ENCODE peak calls at places on chromosomes 3 and 15, in five cellular contexts. One of them, this sample, is unnamed.

GRCh38 chr15:90101130-90101968 is 919 bp downstream of the IDH2 start:
- DNase-seq in GM13977: peak; percentile 52
- DNase-seq in Panc1: no peak
- DNase-seq in bronchial epithelial cell: no peak
- DNase-seq in PC-9: no peak
- DNase-seq in this sample: peak; percentile 57

GRCh38 chr15:101652783-101653430 is 726 bp upstream of the TM2D3 start:
- DNase-seq in GM13977: peak; percentile 35
- DNase-seq in Panc1: no peak
- DNase-seq in bronchial epithelial cell: no peak
- DNase-seq in PC-9: no peak
- DNase-seq in this sample: no peak

GRCh38 chr15:90465930-90466567 is 63.7 kb upstream of the CRTC3 start:
- DNase-seq in GM13977: no peak
- DNase-seq in Panc1: no peak
- DNase-seq in bronchial epithelial cell: no peak
- DNase-seq in PC-9: no peak
- DNase-seq in this sample: no peak

GRCh38 chr3:188646592-188646991 is 492.6 kb downstream of the LPP start:
- DNase-seq in GM13977: no peak
- DNase-seq in Panc1: no peak
- DNase-seq in bronchial epithelial cell: no peak
- DNase-seq in PC-9: no peak
- DNase-seq in this sample: no peak

GRCh38 chr15:69653846-69654245 is 201.2 kb downstream of the RPLP1 start:
- DNase-seq in GM13977: no peak
- DNase-seq in Panc1: no peak
- DNase-seq in bronchial epithelial cell: no peak
- DNase-seq in PC-9: no peak
- DNase-seq in this sample: no peak

GRCh38 chr15:55224892-55225291 is 28.2 kb upstream of the RSL24D1 start:
- DNase-seq in GM13977: no peak
- DNase-seq in Panc1: no peak
- DNase-seq in bronchial epithelial cell: no peak
- DNase-seq in PC-9: no peak
- DNase-seq in this sample: no peak

GRCh38 chr3:197353867-197354180 is 55.4 kb upstream of the DLG1 start:
- DNase-seq in GM13977: no peak
- DNase-seq in Panc1: no peak
- DNase-seq in bronchial epithelial cell: no peak
- DNase-seq in PC-9: no peak
- DNase-seq in this sample: no peak

GRCh38 chr3:152175576-152175883 is 93.2 kb upstream of the MBNL1 start:
- DNase-seq in GM13977: no peak
- DNase-seq in Panc1: no peak
- DNase-seq in bronchial epithelial cell: peak; percentile 94
- DNase-seq in PC-9: peak; percentile 13
- DNase-seq in this sample: no peak

GRCh38 chr3:161893972-161894371 is 397.4 kb downstream of the OTOL1 start:
- DNase-seq in GM13977: no peak
- DNase-seq in Panc1: no peak
- DNase-seq in bronchial epithelial cell: peak; percentile 25
- DNase-seq in PC-9: no peak
- DNase-seq in this sample: no peak

GRCh38 chr3:20039765-20040475 is at the start of gene KAT2B:
- DNase-seq in GM13977: peak; percentile 84
- DNase-seq in Panc1: no peak
- DNase-seq in bronchial epithelial cell: peak; percentile 42
- DNase-seq in PC-9: peak; percentile 67
- DNase-seq in this sample: peak; percentile 83

GRCh38 chr3:43968465-43968864 is 273.2 kb upstream of the TOPAZ1 start:
- DNase-seq in GM13977: no peak
- DNase-seq in Panc1: no peak
- DNase-seq in bronchial epithelial cell: no peak
- DNase-seq in PC-9: no peak
- DNase-seq in this sample: no peak

GRCh38 chr3:118485693-118486092 is 549.0 kb downstream of the IGSF11 start:
- DNase-seq in GM13977: no peak
- DNase-seq in Panc1: no peak
- DNase-seq in bronchial epithelial cell: no peak
- DNase-seq in PC-9: no peak
- DNase-seq in this sample: no peak

GRCh38 chr3:146345900-146346299 is 95.0 kb upstream of the PLSCR4 start:
- DNase-seq in GM13977: no peak
- DNase-seq in Panc1: no peak
- DNase-seq in bronchial epithelial cell: no peak
- DNase-seq in PC-9: no peak
- DNase-seq in this sample: no peak

GRCh38 chr15:70438776-70439175 is 324.6 kb downstream of the UACA start:
- DNase-seq in GM13977: no peak
- DNase-seq in Panc1: no peak
- DNase-seq in bronchial epithelial cell: no peak
- DNase-seq in PC-9: no peak
- DNase-seq in this sample: no peak

GRCh38 chr3:105173972-105174371 is 192.7 kb upstream of the ALCAM start:
- DNase-seq in GM13977: no peak
- DNase-seq in Panc1: no peak
- DNase-seq in bronchial epithelial cell: no peak
- DNase-seq in PC-9: no peak
- DNase-seq in this sample: no peak

GRCh38 chr3:157139938-157140534 is 19.9 kb downstream of the CCNL1 start:
- DNase-seq in GM13977: no peak
- DNase-seq in Panc1: no peak
- DNase-seq in bronchial epithelial cell: no peak
- DNase-seq in PC-9: no peak
- DNase-seq in this sample: no peak

GRCh38 chr3:37591130-37591865 is 270.4 kb upstream of the CTDSPL start:
- DNase-seq in GM13977: no peak
- DNase-seq in Panc1: no peak
- DNase-seq in bronchial epithelial cell: no peak
- DNase-seq in PC-9: no peak
- DNase-seq in this sample: no peak

GRCh38 chr15:80609111-80609510 is 86.0 kb upstream of the ABHD17C start:
- DNase-seq in GM13977: no peak
- DNase-seq in Panc1: no peak
- DNase-seq in bronchial epithelial cell: no peak
- DNase-seq in PC-9: no peak
- DNase-seq in this sample: no peak

GRCh38 chr3:63405882-63406281 is 127.8 kb downstream of the SYNPR start:
- DNase-seq in GM13977: no peak
- DNase-seq in Panc1: no peak
- DNase-seq in bronchial epithelial cell: peak; percentile 9
- DNase-seq in PC-9: no peak
- DNase-seq in this sample: no peak

GRCh38 chr15:67981118-67981685 is 72.9 kb upstream of the PIAS1 start:
- DNase-seq in GM13977: no peak
- DNase-seq in Panc1: no peak
- DNase-seq in bronchial epithelial cell: no peak
- DNase-seq in PC-9: no peak
- DNase-seq in this sample: no peak

GRCh38 chr15:70361106-70361505 is 263.4 kb upstream of the TLE3 start:
- DNase-seq in GM13977: no peak
- DNase-seq in Panc1: no peak
- DNase-seq in bronchial epithelial cell: no peak
- DNase-seq in PC-9: no peak
- DNase-seq in this sample: no peak

GRCh38 chr3:196896229-196896628 is 28.5 kb downstream of the SENP5 start:
- DNase-seq in GM13977: no peak
- DNase-seq in Panc1: no peak
- DNase-seq in bronchial epithelial cell: no peak
- DNase-seq in PC-9: no peak
- DNase-seq in this sample: no peak

GRCh38 chr3:59784164-59784563 is 734.3 kb upstream of the CFAP20DC start:
- DNase-seq in GM13977: no peak
- DNase-seq in Panc1: no peak
- DNase-seq in bronchial epithelial cell: no peak
- DNase-seq in PC-9: no peak
- DNase-seq in this sample: no peak

GRCh38 chr3:156180077-156180476 is 59.7 kb downstream of the KCNAB1 start:
- DNase-seq in GM13977: no peak
- DNase-seq in Panc1: no peak
- DNase-seq in bronchial epithelial cell: peak; percentile 84
- DNase-seq in PC-9: no peak
- DNase-seq in this sample: no peak

GRCh38 chr15:86398986-86399677 is 319.5 kb downstream of the AGBL1 start:
- DNase-seq in GM13977: no peak
- DNase-seq in Panc1: no peak
- DNase-seq in bronchial epithelial cell: no peak
- DNase-seq in PC-9: no peak
- DNase-seq in this sample: no peak

GRCh38 chr3:16828815-16829214 is 55.9 kb upstream of the PLCL2 start:
- DNase-seq in GM13977: peak; percentile 32
- DNase-seq in Panc1: no peak
- DNase-seq in bronchial epithelial cell: peak; percentile 66
- DNase-seq in PC-9: peak; percentile 8
- DNase-seq in this sample: peak; percentile 63

GRCh38 chr15:71921191-71921590 is 110.8 kb downstream of the NR2E3 start:
- DNase-seq in GM13977: no peak
- DNase-seq in Panc1: peak; percentile 5
- DNase-seq in bronchial epithelial cell: peak; percentile 93
- DNase-seq in PC-9: no peak
- DNase-seq in this sample: no peak

GRCh38 chr15:83108266-83109219 is 1.1 kb downstream of the TM6SF1 start:
- DNase-seq in GM13977: peak; percentile 65
- DNase-seq in Panc1: no peak
- DNase-seq in bronchial epithelial cell: peak; percentile 41
- DNase-seq in PC-9: no peak
- DNase-seq in this sample: no peak

GRCh38 chr3:128706171-128706570 is 19.8 kb upstream of the RAB7A start:
- DNase-seq in GM13977: no peak
- DNase-seq in Panc1: no peak
- DNase-seq in bronchial epithelial cell: peak; percentile 59
- DNase-seq in PC-9: no peak
- DNase-seq in this sample: no peak

GRCh38 chr15:20346082-20346805 is 195.4 kb downstream of the GOLGA6L6 start:
- DNase-seq in GM13977: peak; percentile 34
- DNase-seq in Panc1: no peak
- DNase-seq in bronchial epithelial cell: no peak
- DNase-seq in PC-9: no peak
- DNase-seq in this sample: no peak

GRCh38 chr15:82809308-82810060 is at the start of gene WHAMM:
- DNase-seq in GM13977: peak; percentile 91
- DNase-seq in Panc1: peak; percentile 93
- DNase-seq in bronchial epithelial cell: peak; percentile 98
- DNase-seq in PC-9: peak; percentile 97
- DNase-seq in this sample: peak; percentile 95

GRCh38 chr3:126537116-126537729 is 13.3 kb downstream of the CHST13 start:
- DNase-seq in GM13977: no peak
- DNase-seq in Panc1: no peak
- DNase-seq in bronchial epithelial cell: no peak
- DNase-seq in PC-9: no peak
- DNase-seq in this sample: peak; percentile 12

GRCh38 chr15:85312925-85313324 is 67.5 kb upstream of the AKAP13 start:
- DNase-seq in GM13977: no peak
- DNase-seq in Panc1: no peak
- DNase-seq in bronchial epithelial cell: no peak
- DNase-seq in PC-9: no peak
- DNase-seq in this sample: no peak

DNA sequence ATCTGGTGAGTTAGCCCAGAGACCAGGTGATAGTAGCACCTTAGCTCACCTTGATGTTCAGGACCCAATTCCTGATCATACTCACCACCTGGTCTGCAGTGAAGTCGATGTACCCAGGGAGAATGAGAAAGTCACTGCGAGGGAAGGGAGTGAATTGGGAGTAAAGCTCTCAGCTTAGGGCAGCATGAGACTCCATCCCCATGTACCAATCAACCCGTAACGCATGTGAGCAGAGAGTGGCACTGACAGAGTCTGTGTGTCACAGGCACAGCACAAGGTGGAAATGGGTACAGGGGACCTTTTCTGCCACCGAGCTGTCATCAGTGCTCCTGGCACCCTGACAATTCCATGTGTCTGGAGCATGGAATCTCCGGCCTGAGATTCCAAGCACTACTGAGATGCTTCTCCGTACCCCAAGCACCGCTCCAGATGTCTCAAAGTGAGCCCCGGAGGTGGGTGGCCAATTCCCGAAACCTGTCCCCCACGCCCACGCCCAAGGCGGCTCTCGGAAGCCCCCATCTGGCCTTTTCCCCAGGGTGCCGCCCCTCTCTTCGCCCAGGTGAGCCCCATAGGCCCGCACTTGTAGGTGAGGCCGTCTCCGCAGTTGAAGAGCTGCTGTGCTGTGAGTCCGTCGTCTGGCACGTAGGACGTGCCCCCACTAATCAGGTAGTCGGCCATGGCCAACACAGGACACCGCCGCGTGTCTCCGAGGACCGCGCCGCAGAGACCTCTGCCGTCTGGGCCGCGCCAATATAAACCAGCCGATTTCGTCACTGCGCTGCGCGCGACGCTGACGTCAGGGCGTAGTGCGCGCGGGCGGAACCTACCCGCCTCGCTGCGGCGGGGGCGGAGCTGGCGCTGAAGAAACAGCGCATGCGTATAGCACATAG is at the start of gene IMPDH2:
- DNase-seq in GM13977: peak; percentile 88
- DNase-seq in Panc1: peak; percentile 71
- DNase-seq in bronchial epithelial cell: peak; percentile 84
- DNase-seq in PC-9: peak; percentile 89
- DNase-seq in this sample: peak; percentile 94
- TF ChIP-seq CTCF in GM13977: peak; percentile 23
- TF ChIP-seq CTCF in Panc1: no peak
- TF ChIP-seq CTCF in bronchial epithelial cell: peak; percentile 20
- TF ChIP-seq CTCF in PC-9: no peak
- TF ChIP-seq CTCF in this sample: no peak

GRCh38 chr3:58491506-58492384 is at the start of gene KCTD6:
- DNase-seq in GM13977: peak; percentile 97
- DNase-seq in Panc1: peak; percentile 35
- DNase-seq in bronchial epithelial cell: peak; percentile 79
- DNase-seq in PC-9: peak; percentile 96
- DNase-seq in this sample: peak; percentile 97
- TF ChIP-seq CTCF in GM13977: peak; percentile 98
- TF ChIP-seq CTCF in Panc1: peak; percentile 92
- TF ChIP-seq CTCF in bronchial epithelial cell: peak; percentile 72
- TF ChIP-seq CTCF in PC-9: peak; percentile 56
- TF ChIP-seq CTCF in this sample: peak; percentile 67

DNA sequence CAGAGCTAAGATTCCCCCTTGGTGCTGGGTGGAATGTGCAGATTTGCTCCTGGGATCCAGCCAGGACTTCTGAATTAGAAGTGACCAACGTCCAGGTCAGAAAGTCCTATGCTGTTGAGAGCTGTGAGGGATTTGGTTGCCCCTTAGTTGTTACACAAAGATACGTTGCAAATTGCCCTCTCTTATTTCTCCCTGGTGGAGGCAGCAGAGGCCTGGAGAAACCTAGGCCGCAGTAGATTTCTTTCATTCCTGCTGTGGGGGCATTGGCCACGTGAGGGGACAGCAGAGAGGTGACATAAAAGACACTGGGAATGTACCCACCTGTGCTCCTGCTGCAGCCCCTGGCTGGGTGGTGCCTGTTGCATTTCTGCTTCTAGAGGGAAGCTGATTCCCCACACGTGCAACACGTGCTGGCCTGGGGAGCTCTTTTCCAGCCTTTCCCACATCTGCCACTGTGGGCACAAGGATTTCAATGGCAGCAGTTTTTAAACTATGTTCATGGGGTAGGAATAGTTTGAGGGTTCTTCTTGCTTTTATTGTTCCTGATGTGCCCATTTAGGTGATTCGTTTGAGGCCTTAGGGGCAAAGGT is 65.7 kb downstream of the SYNM start:
- DNase-seq in GM13977: no peak
- DNase-seq in Panc1: no peak
- DNase-seq in bronchial epithelial cell: no peak
- DNase-seq in PC-9: no peak
- DNase-seq in this sample: no peak
- TF ChIP-seq CTCF in GM13977: no peak
- TF ChIP-seq CTCF in Panc1: no peak
- TF ChIP-seq CTCF in bronchial epithelial cell: no peak
- TF ChIP-seq CTCF in PC-9: no peak
- TF ChIP-seq CTCF in this sample: no peak

GRCh38 chr3:25306741-25307140 is 121.3 kb upstream of the RARB start:
- DNase-seq in GM13977: no peak
- DNase-seq in Panc1: no peak
- DNase-seq in bronchial epithelial cell: peak; percentile 55
- DNase-seq in PC-9: no peak
- DNase-seq in this sample: no peak
- TF ChIP-seq CTCF in GM13977: no peak
- TF ChIP-seq CTCF in Panc1: no peak
- TF ChIP-seq CTCF in bronchial epithelial cell: no peak
- TF ChIP-seq CTCF in PC-9: no peak
- TF ChIP-seq CTCF in this sample: no peak

This sample was measured in glutamatergic neuron.